ENCODE peak calls at places on chromosomes 16 and 17, in six cellular contexts. G is GM12864, J is GM06990, Y is endodermal cell, K is endothelial cell, B is HepG2. P is an unnamed sample.

GRCh38 chr17:40062347-40063033 is at the start of gene THRA:
- DNase-seq in G (no peak), Y (peak; percentile 89), B (no peak), K (peak; percentile 66), J (peak; percentile 63), P (peak; percentile 88)

GRCh38 chr17:1967092-1967662 is 58.0 kb downstream of the RTN4RL1 start:
- DNase-seq in G (no peak), K (no peak), Y (peak; percentile 95), B (no peak), J (no peak), P (no peak)

GRCh38 chr17:56506349-56506748 is 87.2 kb upstream of the NOG start:
- DNase-seq in G (no peak), K (no peak), B (no peak), J (no peak), Y (no peak), P (no peak)

GRCh38 chr17:4032738-4033137 is 68.5 kb upstream of the ATP2A3 start:
- DNase-seq in B (no peak), J (no peak), K (no peak), Y (peak; percentile 71), G (no peak), P (no peak)

GRCh38 chr17:50261051-50261915 is 13.0 kb upstream of the TMEM92 start:
- DNase-seq in G (no peak), K (no peak), Y (no peak), B (no peak), J (no peak), P (peak; percentile 10)

GRCh38 chr17:79424471-79425185 is 186.2 kb downstream of the RBFOX3 start:
- DNase-seq in K (no peak), Y (no peak), B (no peak), J (no peak), G (no peak), P (no peak)

GRCh38 chr16:20347666-20348364 is 4.7 kb downstream of the UMOD start:
- DNase-seq in B (no peak), K (no peak), J (no peak), G (no peak), Y (peak; percentile 53), P (no peak)

GRCh38 chr17:17511971-17512858 is 16.0 kb upstream of the RASD1 start:
- DNase-seq in G (no peak), K (no peak), Y (no peak), J (no peak), B (no peak), P (no peak)

GRCh38 chr16:69187891-69188451 is 1.0 kb downstream of the SNTB2 start:
- DNase-seq in K (peak; percentile 4), G (no peak), J (no peak), Y (peak; percentile 73), B (peak; percentile 14), P (no peak)

GRCh38 chr17:45137561-45138305 is 2.2 kb downstream of the ACBD4 start:
- DNase-seq in Y (peak; percentile 52), K (no peak), B (no peak), J (no peak), G (no peak), P (no peak)

GRCh38 chr17:8649157-8650118 is 18.9 kb upstream of the MYH10 start:
- DNase-seq in G (no peak), J (no peak), Y (no peak), K (no peak), B (no peak), P (peak; percentile 0)

GRCh38 chr17:76382803-76383644 is 1.4 kb upstream of the SPHK1 start:
- DNase-seq in G (no peak), K (peak; percentile 33), J (peak; percentile 73), Y (peak; percentile 94), B (peak; percentile 89), P (peak; percentile 81)

GRCh38 chr17:15648384-15648783 is 28.9 kb upstream of the FBXW10B start:
- DNase-seq in B (no peak), G (no peak), K (no peak), J (no peak), Y (no peak), P (no peak)

GRCh38 chr17:73653810-73654209 is 9.6 kb upstream of the SDK2 start:
- DNase-seq in K (no peak), G (no peak), J (no peak), Y (no peak), B (no peak), P (no peak)

GRCh38 chr16:47142469-47143328 is 1.0 kb downstream of the NETO2 start:
- DNase-seq in Y (no peak), J (peak; percentile 71), B (no peak), K (no peak), G (no peak), P (peak; percentile 56)

GRCh38 chr17:7956208-7956965 is 24.4 kb downstream of the CNTROB start:
- DNase-seq in J (no peak), K (no peak), B (no peak), Y (peak; percentile 67), G (no peak), P (no peak)

GRCh38 chr16:76956394-76956793 is 234.6 kb upstream of the MON1B start:
- DNase-seq in J (no peak), B (no peak), Y (no peak), G (no peak), K (no peak), P (no peak)

GRCh38 chr17:17440938-17441730 is 35.7 kb upstream of the MED9 start:
- DNase-seq in K (no peak), G (no peak), J (no peak), Y (peak; percentile 57), B (no peak), P (no peak)

GRCh38 chr17:60107526-60108257 is 29.0 kb upstream of the HEATR6 start:
- DNase-seq in J (no peak), K (no peak), B (no peak), G (no peak), Y (peak; percentile 36), P (no peak)

GRCh38 chr17:68759002-68759342 is 157.8 kb upstream of the FAM20A start:
- DNase-seq in G (no peak), J (no peak), Y (no peak), B (peak; percentile 59), K (no peak), P (no peak)

GRCh38 chr17:68763551-68763950 is 162.4 kb upstream of the FAM20A start:
- DNase-seq in J (no peak), B (no peak), Y (no peak), G (no peak), K (no peak), P (no peak)

GRCh38 chr17:68760141-68760475 is 158.9 kb upstream of the FAM20A start:
- DNase-seq in Y (no peak), J (no peak), K (no peak), G (no peak), B (no peak), P (no peak)

GRCh38 chr17:68762911-68763310 is 161.7 kb upstream of the FAM20A start:
- DNase-seq in K (no peak), J (no peak), Y (no peak), G (no peak), B (no peak), P (no peak)

DNA sequence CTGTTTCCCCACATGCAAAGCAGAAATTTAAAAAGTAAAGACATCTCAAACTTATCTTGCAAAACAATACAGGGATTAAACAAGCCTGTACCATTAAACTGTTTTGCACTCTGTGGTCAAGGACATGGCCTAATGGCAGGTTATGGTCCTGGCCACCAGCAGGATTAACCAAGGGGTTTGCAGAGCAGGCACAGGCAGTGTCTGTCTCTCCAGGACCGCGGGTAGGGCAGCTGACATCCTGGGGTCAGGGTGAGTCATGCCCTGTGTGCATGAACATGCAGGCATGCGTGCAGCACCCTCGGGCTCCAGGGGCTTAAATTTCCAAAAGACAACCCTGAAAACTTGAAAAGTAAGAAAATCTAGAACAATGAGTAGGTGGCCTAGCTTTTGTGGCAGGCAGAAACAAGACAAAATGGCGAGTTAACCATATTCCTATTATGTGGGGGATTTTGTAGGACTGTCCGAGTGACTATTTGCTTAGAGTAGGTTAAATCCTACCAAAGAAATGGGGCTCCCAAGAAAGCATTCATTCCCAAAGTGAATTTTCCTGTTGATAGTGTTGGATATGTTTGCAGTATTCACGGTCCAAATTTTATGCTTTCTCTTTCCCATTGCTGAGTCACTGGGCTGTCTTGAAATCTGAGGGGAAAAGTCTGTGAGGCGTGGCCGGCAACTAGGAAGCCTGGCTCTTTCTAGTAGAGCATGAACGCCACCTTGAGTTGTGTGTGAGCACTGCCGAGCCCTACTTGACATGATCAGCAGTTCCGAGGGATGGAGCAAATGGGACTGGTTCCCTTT is 158.4 kb upstream of the FAM20A start:
- DNase-seq in J (peak; percentile 18), B (peak; percentile 91), Y (peak; percentile 98), K (peak; percentile 75), G (peak; percentile 60), P (peak; percentile 78)
- TF ChIP-seq CTCF in J (peak; percentile 78), B (peak; percentile 97), Y (peak; percentile 95), K (peak; percentile 55), G (peak; percentile 91), P (peak; percentile 74)

GRCh38 chr16:8278181-8278580 is 312.1 kb downstream of the TMEM114 start:
- DNase-seq in K (no peak), G (no peak), B (no peak), Y (no peak), J (no peak), P (no peak)
- TF ChIP-seq CTCF in K (no peak), G (no peak), B (no peak), Y (no peak), J (no peak), P (no peak)

GRCh38 chr16:23398987-23399805 is 53.8 kb downstream of the COG7 start:
- DNase-seq in B (no peak), G (no peak), Y (peak; percentile 89), J (no peak), K (peak; percentile 21), P (no peak)
- TF ChIP-seq CTCF in B (no peak), G (no peak), Y (peak; percentile 63), J (no peak), K (no peak), P (no peak)

GRCh38 chr16:81635336-81635947 is 143.6 kb upstream of the PLCG2 start:
- DNase-seq in G (no peak), Y (no peak), K (no peak), J (no peak), B (no peak), P (no peak)

GRCh38 chr16:81633680-81634379 is 145.3 kb upstream of the PLCG2 start:
- DNase-seq in Y (no peak), K (no peak), J (no peak), G (no peak), B (no peak), P (no peak)

GRCh38 chr16:81632392-81633146 is 146.5 kb upstream of the PLCG2 start:
- DNase-seq in J (no peak), G (no peak), Y (no peak), K (no peak), B (no peak), P (no peak)

GRCh38 chr16:81634380-81635121 is 144.5 kb upstream of the PLCG2 start:
- DNase-seq in J (no peak), Y (peak; percentile 64), G (no peak), B (no peak), K (no peak), P (no peak)

DNA sequence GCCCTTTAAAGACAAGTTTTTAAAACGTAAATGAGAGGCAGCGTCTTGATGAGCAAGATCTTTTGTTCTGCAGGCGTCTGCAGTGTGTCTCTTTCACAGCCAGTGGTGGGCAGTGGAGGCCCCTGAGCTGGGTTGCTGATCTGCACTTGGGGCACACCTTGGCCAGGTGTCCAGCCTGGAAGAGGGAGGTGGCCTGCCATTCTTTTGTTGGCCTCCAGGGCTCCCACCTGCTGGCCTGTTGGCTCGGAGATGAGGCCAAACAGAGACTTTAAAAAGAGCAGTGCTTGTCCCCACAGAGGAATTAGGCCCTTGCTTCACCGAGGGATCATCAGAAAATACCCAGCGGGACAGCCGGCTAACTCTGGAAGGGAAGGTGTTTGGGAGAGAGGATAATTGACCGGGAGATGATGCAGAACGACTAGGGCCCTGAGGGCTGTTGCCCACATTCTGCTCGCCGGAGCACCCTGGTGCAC is 145.9 kb upstream of the PLCG2 start:
- DNase-seq in K (no peak), B (peak; percentile 16), Y (peak; percentile 84), G (no peak), J (no peak), P (no peak)
- TF ChIP-seq CTCF in K (peak; percentile 55), B (no peak), Y (peak; percentile 77), G (peak; percentile 26), J (peak; percentile 4), P (no peak)